ENCODE peak calls at places on chromosomes 13 and 19, in nine cellular contexts. M, Q, D, S, C, T, E, P and B are unnamed samples. For H3K36me3 and H3K27me3, the result is how much of the 10 kb centered on the place peaks cover.

GRCh38 chr19:10820173-10820572 is 15.8 kb downstream of the TMED1 start:
- DNase-seq in Q (no peak), C (no peak), D (no peak), S (no peak), T (no peak), P (peak), M (no peak), E (no peak), B (no peak)

GRCh38 chr19:50975766-50976165 is 6.4 kb upstream of the KLK6 start:
- DNase-seq in D (no peak), Q (peak), E (no peak), C (no peak), T (no peak), P (no peak), S (no peak), M (no peak), B (no peak)

GRCh38 chr19:14479985-14480694 is 5.0 kb upstream of the PTGER1 start:
- DNase-seq in E (no peak), S (no peak), M (no peak), P (peak), C (no peak), Q (no peak), T (no peak), D (no peak), B (no peak)

GRCh38 chr19:42111384-42111783 is 20.9 kb downstream of the POU2F2 start:
- DNase-seq in P (no peak), T (no peak), C (no peak), S (no peak), D (no peak), E (no peak), M (no peak), Q (no peak), B (no peak)

GRCh38 chr13:90336507-90336906 is 1011.0 kb upstream of the MIR17HG start:
- DNase-seq in T (no peak), S (no peak), Q (no peak), P (no peak), M (no peak), C (no peak), E (no peak), D (peak), B (no peak)

GRCh38 chr19:34505321-34506025 is 23.9 kb downstream of the WTIP start:
- DNase-seq in D (no peak), T (no peak), M (no peak), P (peak), C (peak), Q (no peak), S (peak), E (peak), B (no peak)

GRCh38 chr19:29328586-29328985 is 115.6 kb upstream of the UQCRFS1 start:
- DNase-seq in Q (no peak), C (no peak), P (no peak), E (no peak), D (no peak), T (no peak), S (no peak), M (no peak), B (no peak)

GRCh38 chr13:47831265-47831664 is 169.8 kb downstream of the SUCLA2 start:
- DNase-seq in P (no peak), D (no peak), T (no peak), E (no peak), C (no peak), Q (no peak), S (no peak), M (no peak), B (no peak)

GRCh38 chr13:44191504-44192171 is 182.0 kb upstream of the SERP2 start:
- DNase-seq in M (no peak), D (peak), Q (peak), T (peak), C (no peak), S (no peak), E (peak), P (peak), B (peak)

GRCh38 chr19:55647732-55648656 is at the start of gene CCDC106:
- DNase-seq in P (peak), D (peak), C (peak), M (no peak), T (peak), E (peak), S (no peak), Q (no peak), B (peak)

GRCh38 chr13:41694902-41695301 is 237.6 kb downstream of the RGCC start:
- DNase-seq in C (peak), Q (peak), D (peak), M (no peak), P (no peak), S (no peak), E (peak), T (peak), B (peak)

GRCh38 chr19:16896098-16896912 is 7.5 kb downstream of the F2RL3 start:
- DNase-seq in P (peak), M (no peak), T (peak), S (no peak), D (no peak), Q (no peak), C (no peak), E (no peak), B (peak)

GRCh38 chr13:62357887-62358645 is 942.4 kb upstream of the PCDH20 start:
- DNase-seq in C (no peak), D (peak), M (no peak), S (no peak), T (no peak), P (no peak), E (no peak), Q (peak), B (no peak)

GRCh38 chr19:28456708-28457320 is 756.1 kb downstream of the UQCRFS1 start:
- DNase-seq in D (no peak), P (no peak), Q (no peak), T (no peak), C (no peak), E (no peak), M (no peak), S (no peak), B (no peak)

GRCh38 chr19:49436381-49437017 is 4.8 kb downstream of the SLC17A7 start:
- DNase-seq in E (no peak), C (no peak), S (no peak), D (no peak), P (peak), T (no peak), Q (no peak), M (no peak), B (no peak)

GRCh38 chr19:14118165-14119051 is 846 bp upstream of the PRKACA start:
- DNase-seq in C (peak), M (peak), T (peak), D (peak), S (peak), Q (no peak), E (peak), P (no peak), B (peak)

GRCh38 chr19:12833418-12833746 is 997 bp downstream of the RTBDN start:
- DNase-seq in M (no peak), D (no peak), E (no peak), P (no peak), T (no peak), S (no peak), Q (no peak), C (no peak), B (no peak)

GRCh38 chr13:83620535-83621220 is 261.6 kb downstream of the SLITRK1 start:
- DNase-seq in E (no peak), D (no peak), T (no peak), S (no peak), P (no peak), Q (peak), C (no peak), M (no peak), B (no peak)

GRCh38 chr19:46081928-46082727 is 41.3 kb upstream of the IGFL4 start:
- DNase-seq in Q (peak), T (no peak), D (peak), S (no peak), C (no peak), M (no peak), P (peak), E (no peak), B (no peak)

GRCh38 chr19:38265213-38265861 is 964 bp downstream of the SPINT2 start:
- DNase-seq in T (peak), D (peak), P (no peak), E (no peak), Q (no peak), S (no peak), M (no peak), C (no peak), B (no peak)

GRCh38 chr13:45367358-45367757 is 26.4 kb upstream of the TPT1 start:
- DNase-seq in S (no peak), T (peak), M (no peak), Q (peak), E (no peak), P (peak), D (peak), C (no peak), B (no peak)

GRCh38 chr19:39916236-39916635 is 18.2 kb downstream of the FCGBP start:
- DNase-seq in Q (no peak), S (peak), D (no peak), E (no peak), P (no peak), M (no peak), C (no peak), T (no peak), B (no peak)
- H3K36me3 ChIP-seq in Q (under half), S (under half), D (under half), E (under half), P (under half), M (under half), C (under half), T (under half), B (under half)

DNA sequence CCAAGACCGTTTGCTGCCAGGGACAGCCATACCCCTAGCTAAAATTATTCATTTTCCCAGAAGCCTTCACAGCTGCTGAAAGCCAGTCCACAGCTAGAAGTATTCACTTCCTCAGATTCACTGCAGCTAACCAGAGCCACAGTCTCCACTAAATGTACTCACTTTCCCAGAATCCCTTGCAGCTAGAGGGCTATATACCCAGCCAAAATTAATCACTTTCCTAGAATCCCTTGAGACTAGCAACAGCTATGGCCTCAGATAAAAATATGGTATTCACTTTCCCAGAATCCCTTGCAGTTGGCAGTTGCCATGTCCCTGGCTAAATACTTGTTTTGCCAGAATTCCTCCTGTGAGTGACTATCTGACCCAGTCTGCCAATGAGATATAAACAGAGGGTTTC is 13.8 kb upstream of the MEIS3 start:
- DNase-seq in M (no peak), D (no peak), S (no peak), T (no peak), C (no peak), E (no peak), Q (no peak), P (no peak), B (no peak)
- H3K27me3 ChIP-seq in M (under half), D (under half), S (half or more), T (half or more), C (under half), E (half or more), Q (under half), P (under half), B (under half)

GRCh38 chr19:20167020-20167644 is at the start of gene ZNF486:
- DNase-seq in S (peak), Q (no peak), P (peak), D (peak), T (peak), E (peak), C (peak), M (peak), B (peak)
- TF ChIP-seq POLR2A in S (peak), Q (no peak), P (no peak), D (peak), T (peak), E (no peak), C (no peak), M (no peak), B (no peak)

GRCh38 chr19:871446-872265 is 12.2 kb downstream of the CFD start:
- DNase-seq in E (no peak), T (no peak), Q (no peak), C (no peak), D (no peak), S (no peak), P (peak), M (no peak), B (peak)
- H3K36me3 ChIP-seq in E (half or more), T (under half), Q (under half), C (under half), D (under half), S (half or more), P (half or more), M (under half), B (under half)

DNA sequence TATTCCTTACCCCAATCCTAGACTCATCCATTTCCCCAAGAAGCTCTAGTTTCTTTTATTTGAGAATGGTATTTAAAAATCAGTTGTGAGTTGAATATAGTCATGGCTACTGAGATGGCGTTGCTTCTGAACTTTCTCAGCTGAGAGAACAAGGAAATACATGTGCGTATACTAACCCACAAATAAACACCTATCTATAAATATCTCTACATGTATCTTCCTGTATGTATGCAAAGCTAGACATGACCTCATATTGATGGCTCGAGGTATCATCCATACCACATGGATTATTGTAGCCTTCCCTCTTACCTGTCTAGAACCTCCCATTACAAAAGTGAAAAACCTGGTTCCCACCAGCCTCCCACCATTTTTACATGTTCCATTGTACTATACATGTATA is 141.0 kb downstream of the UFM1 start:
- DNase-seq in Q (no peak), C (no peak), E (no peak), M (no peak), T (no peak), D (no peak), P (no peak), S (no peak), B (no peak)
- H3K27me3 ChIP-seq in Q (under half), C (under half), E (under half), M (under half), T (under half), D (under half), P (under half), S (under half), B (under half)

GRCh38 chr19:40690050-40690698 is at the start of gene NUMBL:
- DNase-seq in M (no peak), S (no peak), E (no peak), C (no peak), Q (no peak), P (no peak), T (no peak), D (no peak), B (no peak)
- TF ChIP-seq POLR2A in M (no peak), S (peak), E (no peak), C (no peak), Q (no peak), P (no peak), T (no peak), D (no peak), B (peak)

GRCh38 chr13:20796791-20797513 is 23.2 kb upstream of the EEF1AKMT1 start:
- DNase-seq in C (no peak), S (no peak), M (no peak), P (no peak), E (no peak), Q (no peak), D (no peak), T (no peak), B (no peak)
- H3K36me3 ChIP-seq in C (under half), S (under half), M (under half), P (half or more), E (half or more), Q (under half), D (under half), T (under half), B (under half)